ENCODE peak calls at places on chromosomes 6 and 20, in ten cellular contexts. E is AG08395; P is KG1; D is activated naive CD8-positive, alpha-beta T cell treated with anti-CD3 and anti-CD28 coated beads, Interleukin-2, amount 50 U/mL, for 24 hours; N is foreskin fibroblast; Q is activated CD4-positive, alpha-beta T cell treated with anti-CD3 and anti-CD28 coated beads, Interleukin-2, amount 50 U/mL, for 48 hours; Z is stimulated activated CD4-positive, alpha-beta T cell treated with anti-CD3 and anti-CD28 coated beads, Interleukin-4, amount 100 ng/mL, for 24 hours; O is heart right ventricle; A is tibial artery; T is NCI-H524. W is an unnamed sample.

GRCh38 chr6:30071858-30072257 is 3.7 kb downstream of the RNF39 start:
- DNase-seq in E (no peak), P (no peak), D (no peak), N (no peak), Q (no peak), Z (no peak), O (no peak), A (no peak), T (no peak), W (no peak)

GRCh38 chr6:30397697-30398096 is 52.7 kb downstream of the RPP21 start:
- DNase-seq in E (no peak), P (no peak), D (no peak), N (no peak), Q (no peak), Z (no peak), O (no peak), A (no peak), T (no peak), W (no peak)

GRCh38 chr20:43938932-43939761 is 24.5 kb downstream of the TOX2 start:
- DNase-seq in E (peak), P (no peak), D (no peak), N (peak), Q (no peak), Z (no peak), O (peak), A (peak), T (no peak), W (peak)

GRCh38 chr6:52576392-52577021 is 353 bp downstream of the TRAM2 start:
- DNase-seq in E (peak), P (no peak), D (peak), N (peak), Q (peak), Z (peak), O (peak), A (peak), T (peak), W (peak)

GRCh38 chr6:36443498-36443844 is 671 bp downstream of the KCTD20 start:
- DNase-seq in E (no peak), P (no peak), D (no peak), N (peak), Q (no peak), Z (no peak), O (no peak), A (no peak), T (no peak), W (no peak)

GRCh38 chr20:14444106-14444505 is 106.7 kb upstream of the FLRT3 start:
- DNase-seq in E (no peak), P (no peak), D (no peak), N (peak), Q (no peak), Z (no peak), O (no peak), A (no peak), T (no peak), W (no peak)

GRCh38 chr20:32362924-32363364 is 4.8 kb downstream of the ASXL1 start:
- DNase-seq in E (no peak), P (no peak), D (no peak), N (no peak), Q (no peak), Z (no peak), O (no peak), A (no peak), T (no peak), W (no peak)

GRCh38 chr6:154202334-154202733 is 154.3 kb downstream of the IPCEF1 start:
- DNase-seq in E (no peak), P (no peak), D (no peak), N (no peak), Q (no peak), Z (no peak), O (no peak), A (no peak), T (no peak), W (no peak)

GRCh38 chr20:4132956-4133355 is 117.6 kb upstream of the RNF24 start:
- DNase-seq in E (no peak), P (no peak), D (no peak), N (no peak), Q (no peak), Z (no peak), O (no peak), A (no peak), T (no peak), W (no peak)

GRCh38 chr20:16828666-16829305 is 80.6 kb downstream of the OTOR start:
- DNase-seq in E (no peak), P (no peak), D (no peak), N (peak), Q (no peak), Z (no peak), O (no peak), A (no peak), T (peak), W (no peak)

GRCh38 chr6:10033223-10033829 is 381.5 kb downstream of the TFAP2A start:
- DNase-seq in E (no peak), P (no peak), D (no peak), N (peak), Q (no peak), Z (no peak), O (no peak), A (no peak), T (no peak), W (no peak)

GRCh38 chr20:35387334-35387733 is 24.4 kb downstream of the UQCC1 start:
- DNase-seq in E (peak), P (no peak), D (no peak), N (peak), Q (no peak), Z (no peak), O (no peak), A (no peak), T (no peak), W (no peak)

GRCh38 chr6:56214304-56215101 is 32.9 kb downstream of the COL21A1 start:
- DNase-seq in E (no peak), P (no peak), D (no peak), N (no peak), Q (no peak), Z (no peak), O (no peak), A (no peak), T (no peak), W (no peak)

GRCh38 chr6:35665573-35665972 is 23.1 kb downstream of the FKBP5 start:
- DNase-seq in E (no peak), P (no peak), D (no peak), N (no peak), Q (no peak), Z (no peak), O (no peak), A (no peak), T (no peak), W (no peak)

GRCh38 chr20:56469077-56469449 is 636 bp downstream of the RTF2 start:
- DNase-seq in E (no peak), P (no peak), D (no peak), N (no peak), Q (no peak), Z (no peak), O (no peak), A (no peak), T (no peak), W (no peak)

GRCh38 chr6:25882066-25882496 is 8.0 kb upstream of the SLC17A3 start:
- DNase-seq in E (no peak), P (no peak), D (peak), N (peak), Q (peak), Z (peak), O (peak), A (no peak), T (no peak), W (no peak)

GRCh38 chr6:5514353-5514752 is 253.0 kb downstream of the FARS2 start:
- DNase-seq in E (no peak), P (no peak), D (no peak), N (no peak), Q (no peak), Z (no peak), O (no peak), A (no peak), T (no peak), W (no peak)

GRCh38 chr6:24524801-24525200 is 30.0 kb downstream of the ALDH5A1 start:
- DNase-seq in E (peak), P (no peak), D (no peak), N (peak), Q (peak), Z (no peak), O (no peak), A (no peak), T (peak), W (no peak)

GRCh38 chr6:1079525-1079924 is 232.4 kb upstream of the FOXQ1 start:
- DNase-seq in E (no peak), P (no peak), D (no peak), N (no peak), Q (no peak), Z (no peak), O (no peak), A (no peak), T (no peak), W (no peak)

GRCh38 chr20:47464380-47465101 is 37.1 kb upstream of the NCOA3 start:
- DNase-seq in E (peak), P (no peak), D (no peak), N (peak), Q (no peak), Z (no peak), O (peak), A (peak), T (peak), W (peak)

GRCh38 chr6:49284134-49284533 is 178.9 kb downstream of the MMUT start:
- DNase-seq in E (no peak), P (no peak), D (no peak), N (no peak), Q (no peak), Z (no peak), O (no peak), A (no peak), T (no peak), W (no peak)

GRCh38 chr20:59437601-59438031 is 137.2 kb downstream of the EDN3 start:
- DNase-seq in E (no peak), P (no peak), D (no peak), N (no peak), Q (no peak), Z (no peak), O (no peak), A (no peak), T (peak), W (no peak)

GRCh38 chr6:28995093-28995650 is 9.9 kb downstream of the ZNF311 start:
- DNase-seq in E (no peak), P (no peak), D (no peak), N (no peak), Q (no peak), Z (no peak), O (no peak), A (no peak), T (no peak), W (no peak)

GRCh38 chr6:112780498-112781096 is 433.5 kb downstream of the RFPL4B start:
- DNase-seq in E (peak), P (peak), D (peak), N (peak), Q (peak), Z (no peak), O (peak), A (peak), T (peak), W (peak)

GRCh38 chr20:10861619-10862018 is 187.8 kb upstream of the JAG1 start:
- DNase-seq in E (no peak), P (no peak), D (no peak), N (peak), Q (no peak), Z (no peak), O (no peak), A (no peak), T (no peak), W (no peak)

GRCh38 chr6:25177629-25178028 is 101.5 kb upstream of the CARMIL1 start:
- DNase-seq in E (no peak), P (no peak), D (no peak), N (no peak), Q (no peak), Z (no peak), O (no peak), A (no peak), T (no peak), W (no peak)

GRCh38 chr6:73548458-73549446 is 27.9 kb upstream of the EEF1A1 start:
- DNase-seq in E (no peak), P (no peak), D (no peak), N (peak), Q (no peak), Z (no peak), O (no peak), A (no peak), T (no peak), W (no peak)

GRCh38 chr6:139680819-139681218 is 306.4 kb upstream of the CITED2 start:
- DNase-seq in E (no peak), P (no peak), D (no peak), N (no peak), Q (no peak), Z (no peak), O (no peak), A (no peak), T (peak), W (no peak)

W was measured in tibial nerve.